ENCODE peak calls at places on chromosomes 7 and 10, in ten cellular contexts. K, Y, W, C, R, S, D, X, F and N are unnamed samples. For H3K9me3, the result is how much of the 10 kb centered on the place peaks cover.

GRCh38 chr10:90865400-90865799 is 6.4 kb upstream of the RPP30 start:
- DNase-seq in K (no peak), Y (no peak), W (no peak), C (no peak), R (no peak), S (peak), D (no peak), X (no peak), F (peak), N (no peak)

GRCh38 chr7:108570146-108570755 is 577 bp downstream of the DNAJB9 start:
- DNase-seq in K (peak), Y (peak), W (peak), C (peak), R (no peak), S (peak), D (no peak), X (peak), F (peak), N (no peak)

GRCh38 chr7:30032310-30033125 is 4.3 kb downstream of the PLEKHA8 start:
- DNase-seq in K (no peak), Y (no peak), W (no peak), C (no peak), R (no peak), S (no peak), D (no peak), X (no peak), F (peak), N (no peak)

GRCh38 chr7:35874881-35875280 is 74.0 kb downstream of the SEPTIN7 start:
- DNase-seq in K (no peak), Y (no peak), W (no peak), C (no peak), R (no peak), S (no peak), D (no peak), X (no peak), F (no peak), N (peak)

GRCh38 chr7:142882338-142882678 is 3.2 kb downstream of the TRPV6 start:
- DNase-seq in K (peak), Y (no peak), W (no peak), C (no peak), R (peak), S (no peak), D (peak), X (no peak), F (no peak), N (no peak)

GRCh38 chr10:99329891-99330674 is 927 bp downstream of the CNNM1 start:
- DNase-seq in K (peak), Y (no peak), W (no peak), C (peak), R (no peak), S (no peak), D (peak), X (peak), F (peak), N (no peak)

GRCh38 chr10:17049195-17049594 is 80.4 kb downstream of the CUBN start:
- DNase-seq in K (no peak), Y (no peak), W (no peak), C (no peak), R (no peak), S (no peak), D (no peak), X (no peak), F (no peak), N (no peak)

GRCh38 chr7:129877146-129877792 is 75.5 kb downstream of the UBE2H start:
- DNase-seq in K (no peak), Y (no peak), W (no peak), C (no peak), R (no peak), S (no peak), D (no peak), X (no peak), F (no peak), N (no peak)

GRCh38 chr7:44615149-44615611 is 8.8 kb downstream of the OGDH start:
- DNase-seq in K (no peak), Y (peak), W (no peak), C (peak), R (no peak), S (no peak), D (no peak), X (no peak), F (peak), N (no peak)

GRCh38 chr10:117553171-117553814 is 10.7 kb downstream of the EMX2 start:
- DNase-seq in K (peak), Y (no peak), W (no peak), C (no peak), R (no peak), S (no peak), D (peak), X (peak), F (no peak), N (no peak)

GRCh38 chr7:155986497-155987160 is 174.4 kb upstream of the SHH start:
- DNase-seq in K (peak), Y (no peak), W (no peak), C (no peak), R (peak), S (no peak), D (peak), X (no peak), F (no peak), N (no peak)

GRCh38 chr10:44234471-44234850 is 150.4 kb downstream of the CXCL12 start:
- DNase-seq in K (peak), Y (no peak), W (no peak), C (no peak), R (no peak), S (no peak), D (no peak), X (peak), F (peak), N (no peak)

GRCh38 chr7:107856806-107857540 is 34.0 kb upstream of the DLD start:
- DNase-seq in K (no peak), Y (no peak), W (peak), C (no peak), R (no peak), S (no peak), D (no peak), X (no peak), F (no peak), N (no peak)

GRCh38 chr10:101222683-101223273 is 6.5 kb downstream of the LBX1 start:
- DNase-seq in K (peak), Y (no peak), W (no peak), C (peak), R (no peak), S (no peak), D (no peak), X (peak), F (no peak), N (no peak)

GRCh38 chr10:17473228-17473950 is 19.0 kb upstream of the ST8SIA6 start:
- DNase-seq in K (no peak), Y (no peak), W (no peak), C (no peak), R (no peak), S (no peak), D (no peak), X (no peak), F (no peak), N (no peak)

GRCh38 chr10:12969951-12970350 is 31.6 kb downstream of the CCDC3 start:
- DNase-seq in K (no peak), Y (no peak), W (no peak), C (no peak), R (peak), S (no peak), D (no peak), X (no peak), F (peak), N (no peak)

GRCh38 chr7:11716185-11716584 is 115.8 kb downstream of the THSD7A start:
- DNase-seq in K (no peak), Y (no peak), W (no peak), C (no peak), R (peak), S (no peak), D (no peak), X (no peak), F (peak), N (no peak)

GRCh38 chr7:79495544-79496272 is 42.2 kb upstream of the MAGI2 start:
- DNase-seq in K (no peak), Y (no peak), W (no peak), C (no peak), R (peak), S (no peak), D (no peak), X (no peak), F (peak), N (no peak)

GRCh38 chr7:129689995-129690581 is 78.6 kb downstream of the NRF1 start:
- DNase-seq in K (no peak), Y (no peak), W (no peak), C (no peak), R (no peak), S (no peak), D (no peak), X (no peak), F (no peak), N (no peak)

GRCh38 chr10:32197423-32197822 is 141.2 kb upstream of the KIF5B start:
- DNase-seq in K (no peak), Y (no peak), W (no peak), C (no peak), R (no peak), S (no peak), D (no peak), X (no peak), F (no peak), N (no peak)

GRCh38 chr10:119602241-119603095 is 5.7 kb upstream of the TIAL1 start:
- DNase-seq in K (peak), Y (no peak), W (no peak), C (peak), R (peak), S (peak), D (no peak), X (peak), F (peak), N (no peak)

GRCh38 chr10:28551086-28551485 is 18.2 kb downstream of the WAC start:
- DNase-seq in K (no peak), Y (no peak), W (no peak), C (no peak), R (no peak), S (no peak), D (no peak), X (no peak), F (no peak), N (no peak)

GRCh38 chr7:76074972-76075370 is 27.1 kb downstream of the MDH2 start:
- DNase-seq in K (no peak), Y (no peak), W (no peak), C (no peak), R (no peak), S (no peak), D (no peak), X (no peak), F (no peak), N (no peak)

GRCh38 chr7:92831716-92832622 is 4.4 kb downstream of the CDK6 start:
- DNase-seq in K (no peak), Y (no peak), W (no peak), C (peak), R (peak), S (no peak), D (no peak), X (no peak), F (peak), N (no peak)

GRCh38 chr7:128318696-128319095 is 25.0 kb downstream of the RBM28 start:
- DNase-seq in K (no peak), Y (no peak), W (no peak), C (no peak), R (no peak), S (no peak), D (no peak), X (no peak), F (no peak), N (no peak)

GRCh38 chr7:92697012-92697411 is 106.8 kb upstream of the FAM133B start:
- DNase-seq in K (no peak), Y (no peak), W (no peak), C (no peak), R (no peak), S (no peak), D (no peak), X (no peak), F (no peak), N (no peak)

GRCh38 chr10:130998642-130999041 is 312.9 kb downstream of the TCERG1L start:
- DNase-seq in K (no peak), Y (no peak), W (no peak), C (no peak), R (no peak), S (no peak), D (no peak), X (no peak), F (no peak), N (no peak)

GRCh38 chr10:16586358-16587138 is 64.9 kb upstream of the C1QL3 start:
- DNase-seq in K (no peak), Y (no peak), W (no peak), C (no peak), R (no peak), S (no peak), D (no peak), X (no peak), F (no peak), N (no peak)

GRCh38 chr10:99743841-99744240 is 11.8 kb downstream of the CUTC start:
- DNase-seq in K (no peak), Y (no peak), W (no peak), C (no peak), R (no peak), S (no peak), D (no peak), X (no peak), F (no peak), N (no peak)

GRCh38 chr10:9745158-9745557 is 1272.5 kb upstream of the CELF2 start:
- DNase-seq in K (no peak), Y (no peak), W (no peak), C (no peak), R (no peak), S (no peak), D (no peak), X (no peak), F (no peak), N (no peak)

GRCh38 chr10:73577788-73578187 is 13.4 kb downstream of the USP54 start:
- DNase-seq in K (no peak), Y (no peak), W (no peak), C (peak), R (no peak), S (no peak), D (peak), X (peak), F (peak), N (no peak)

GRCh38 chr7:132352774-132353173 is 223.5 kb downstream of the PLXNA4 start:
- DNase-seq in K (no peak), Y (no peak), W (no peak), C (no peak), R (no peak), S (no peak), D (no peak), X (no peak), F (peak), N (no peak)

GRCh38 chr10:34337917-34338316 is 477.2 kb downstream of the PARD3 start:
- DNase-seq in K (no peak), Y (no peak), W (no peak), C (no peak), R (no peak), S (no peak), D (no peak), X (no peak), F (no peak), N (no peak)

GRCh38 chr7:155778349-155778748 is 33.9 kb downstream of the SHH start:
- DNase-seq in K (peak), Y (no peak), W (no peak), C (peak), R (no peak), S (no peak), D (no peak), X (no peak), F (no peak), N (no peak)

GRCh38 chr7:137882806-137883205 is 36.0 kb upstream of the DGKI start:
- DNase-seq in K (no peak), Y (no peak), W (no peak), C (no peak), R (peak), S (no peak), D (no peak), X (no peak), F (no peak), N (no peak)

GRCh38 chr10:116796910-116797513 is 52.3 kb upstream of the ENO4 start:
- DNase-seq in K (peak), Y (peak), W (peak), C (peak), R (peak), S (peak), D (peak), X (peak), F (peak), N (peak)

GRCh38 chr10:99292159-99292558 is 37.0 kb upstream of the CNNM1 start:
- DNase-seq in K (no peak), Y (no peak), W (no peak), C (no peak), R (peak), S (no peak), D (no peak), X (no peak), F (peak), N (no peak)

GRCh38 chr10:21517134-21517982 is 8.1 kb downstream of the SKIDA1 start:
- DNase-seq in K (peak), Y (peak), W (no peak), C (peak), R (peak), S (peak), D (peak), X (peak), F (peak), N (no peak)

GRCh38 chr10:22369433-22370072 is 24.3 kb downstream of the SPAG6 start:
- DNase-seq in K (no peak), Y (no peak), W (no peak), C (no peak), R (no peak), S (no peak), D (no peak), X (no peak), F (peak), N (no peak)

GRCh38 chr7:69078997-69079769 is 519.1 kb upstream of the AUTS2 start:
- DNase-seq in K (no peak), Y (no peak), W (no peak), C (no peak), R (no peak), S (no peak), D (no peak), X (peak), F (no peak), N (no peak)
- H3K9me3 ChIP-seq in K (under half), Y (under half), W (under half), C (under half), R (under half), S (under half), D (under half), X (under half), F (under half), N (under half)

GRCh38 chr7:97022451-97023306 is 2.0 kb downstream of the DLX5 start:
- DNase-seq in K (peak), Y (no peak), W (no peak), C (no peak), R (no peak), S (no peak), D (no peak), X (peak), F (no peak), N (no peak)
- H3K9me3 ChIP-seq in K (under half), Y (under half), W (under half), C (under half), R (under half), S (under half), D (under half), X (under half), F (under half), N (under half)

GRCh38 chr10:121615401-121615800 is 17.2 kb upstream of the FGFR2 start:
- DNase-seq in K (no peak), Y (no peak), W (no peak), C (no peak), R (no peak), S (no peak), D (no peak), X (no peak), F (no peak), N (no peak)

GRCh38 chr10:121615862-121616261 is 17.6 kb upstream of the FGFR2 start:
- DNase-seq in K (no peak), Y (no peak), W (no peak), C (no peak), R (no peak), S (no peak), D (no peak), X (no peak), F (no peak), N (no peak)

GRCh38 chr10:121616291-121616690 is 18.0 kb upstream of the FGFR2 start:
- DNase-seq in K (no peak), Y (no peak), W (no peak), C (no peak), R (no peak), S (no peak), D (no peak), X (no peak), F (no peak), N (no peak)

GRCh38 chr10:121617176-121617575 is 18.9 kb upstream of the FGFR2 start:
- DNase-seq in K (no peak), Y (no peak), W (no peak), C (no peak), R (no peak), S (no peak), D (no peak), X (no peak), F (no peak), N (no peak)

DNA sequence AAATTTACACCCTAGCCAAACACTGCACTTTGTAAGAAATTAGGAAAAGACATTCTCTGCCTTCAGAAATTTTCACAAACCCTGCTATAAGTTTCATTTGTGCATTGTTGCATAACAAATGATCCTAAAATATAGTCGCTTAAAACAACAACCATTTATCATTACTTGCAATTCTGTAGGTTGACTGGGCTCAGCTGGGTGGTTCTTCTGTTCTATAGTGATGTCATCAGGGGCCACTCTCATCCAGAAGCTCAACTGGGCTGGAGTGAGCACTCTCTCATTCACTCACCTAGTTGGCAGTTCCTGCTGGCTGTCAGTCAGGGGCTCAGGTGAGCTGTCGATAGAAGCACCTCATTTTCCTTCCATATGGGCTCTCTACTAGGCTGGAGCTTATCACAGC is 20.7 kb upstream of the FGFR2 start:
- DNase-seq in K (no peak), Y (no peak), W (no peak), C (no peak), R (no peak), S (no peak), D (no peak), X (no peak), F (no peak), N (no peak)
- H3K9me3 ChIP-seq in K (under half), Y (under half), W (under half), C (under half), R (under half), S (under half), D (under half), X (under half), F (under half), N (under half)

GRCh38 chr10:82625497-82626151 is 750.6 kb downstream of the NRG3 start:
- DNase-seq in K (no peak), Y (no peak), W (no peak), C (no peak), R (no peak), S (no peak), D (no peak), X (no peak), F (no peak), N (no peak)

GRCh38 chr10:82622478-82622877 is 747.5 kb downstream of the NRG3 start:
- DNase-seq in K (no peak), Y (no peak), W (no peak), C (no peak), R (no peak), S (no peak), D (no peak), X (no peak), F (no peak), N (no peak)

DNA sequence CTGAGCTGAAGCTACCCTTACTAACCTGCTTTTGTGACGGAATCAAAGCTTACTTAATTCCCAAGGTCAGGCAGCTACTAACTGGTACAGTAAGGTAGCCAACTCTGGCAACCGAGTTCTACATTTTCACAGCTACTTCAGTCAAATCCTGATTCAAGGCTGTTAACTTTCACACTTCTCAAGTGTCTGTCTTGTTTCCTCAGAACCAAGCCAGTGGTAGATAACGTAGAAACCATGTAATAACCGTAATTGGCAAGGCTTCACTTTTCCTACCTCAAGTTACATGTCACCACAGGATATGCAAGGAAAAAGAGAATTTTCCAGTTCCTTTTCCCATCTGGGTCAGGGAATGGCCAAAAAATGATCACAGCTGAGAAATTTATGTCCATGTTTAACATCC is 746.7 kb downstream of the NRG3 start:
- DNase-seq in K (no peak), Y (no peak), W (no peak), C (no peak), R (no peak), S (no peak), D (no peak), X (no peak), F (no peak), N (no peak)
- H3K9me3 ChIP-seq in K (under half), Y (under half), W (under half), C (under half), R (under half), S (under half), D (under half), X (under half), F (under half), N (under half)

DNA sequence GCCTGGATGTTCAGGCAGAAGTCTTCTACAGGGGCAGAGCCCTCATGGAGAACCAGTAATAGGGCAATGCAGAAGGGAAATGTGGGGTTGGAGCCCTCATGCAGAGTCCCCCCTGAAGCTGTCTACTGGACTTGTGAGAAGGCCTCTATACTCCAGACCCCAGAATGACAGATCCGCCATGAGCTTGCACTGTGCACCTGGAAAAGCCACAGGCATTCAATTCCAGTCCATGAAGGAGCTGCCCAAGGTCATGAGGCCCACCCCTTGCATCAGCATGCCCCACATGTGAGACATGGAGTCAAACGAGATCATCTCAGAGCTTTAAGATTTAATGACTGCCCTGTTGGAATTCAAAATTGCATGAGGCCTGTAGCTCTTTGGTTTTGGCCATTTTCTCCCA is 4.9 kb upstream of the ZNF679 start:
- DNase-seq in K (no peak), Y (no peak), W (no peak), C (no peak), R (no peak), S (no peak), D (no peak), X (no peak), F (no peak), N (no peak)
- H3K9me3 ChIP-seq in K (half or more), Y (under half), W (under half), C (under half), R (under half), S (under half), D (under half), X (under half), F (under half), N (under half)

GRCh38 chr7:10210000-10210399 is 763.7 kb upstream of the PHF14 start:
- DNase-seq in K (no peak), Y (no peak), W (no peak), C (no peak), R (no peak), S (no peak), D (no peak), X (no peak), F (no peak), N (no peak)
- H3K9me3 ChIP-seq in K (under half), Y (under half), W (under half), C (under half), R (under half), S (under half), D (under half), X (under half), F (under half), N (under half)